ENCODE peak calls at places on chromosomes 16 and 17, in four cellular contexts. B is fibroblast of mammary gland, Y is B cell, N is mesothelial cell of epicardium. Q is an unnamed sample.
A peak's percentile ranks its signal among the peaks of the same experiment; 100 is the strongest.

GRCh38 chr16:54121539-54122295 is 164.9 kb downstream of the IRX3 start:
- DNase-seq in B (no peak), Y (no peak), N (no peak), Q (no peak)

GRCh38 chr17:16040710-16041251 is 41.2 kb downstream of the TTC19 start:
- DNase-seq in N (no peak), Y (no peak), B (peak; percentile 81), Q (no peak)

GRCh38 chr17:50055426-50056216 is at the start of gene ITGA3:
- DNase-seq in Y (peak; percentile 71), N (peak; percentile 84), B (peak; percentile 84), Q (peak; percentile 72)

GRCh38 chr17:65588194-65588808 is 26.9 kb upstream of the AXIN2 start:
- DNase-seq in B (no peak), Y (no peak), N (no peak), Q (no peak)

GRCh38 chr17:58283674-58284612 is 3.2 kb upstream of the MPO start:
- DNase-seq in B (no peak), N (no peak), Y (no peak), Q (no peak)

GRCh38 chr16:15487336-15488284 is 53.2 kb downstream of the BMERB1 start:
- DNase-seq in B (no peak), Y (no peak), N (no peak), Q (no peak)

GRCh38 chr16:84007946-84008345 is 34.6 kb downstream of the SLC38A8 start:
- DNase-seq in B (no peak), N (no peak), Y (no peak), Q (no peak)

GRCh38 chr17:2883544-2884203 is 87.4 kb downstream of the RAP1GAP2 start:
- DNase-seq in Y (no peak), B (peak; percentile 76), N (no peak), Q (peak; percentile 77)

GRCh38 chr16:17318200-17318599 is 152.6 kb downstream of the XYLT1 start:
- DNase-seq in B (peak; percentile 79), Y (no peak), N (no peak), Q (no peak)

GRCh38 chr17:68622423-68622822 is 21.3 kb upstream of the FAM20A start:
- DNase-seq in B (no peak), Y (no peak), N (no peak), Q (no peak)

GRCh38 chr16:29821663-29822115 is 1.4 kb downstream of the MVP start:
- DNase-seq in Y (no peak), B (peak; percentile 87), N (no peak), Q (no peak)

GRCh38 chr16:54442864-54443263 is 156.3 kb upstream of the IRX3 start:
- DNase-seq in Y (no peak), N (no peak), B (no peak), Q (no peak)

GRCh38 chr16:25048146-25048618 is 33.0 kb upstream of the ARHGAP17 start:
- DNase-seq in N (no peak), B (no peak), Y (no peak), Q (no peak)

GRCh38 chr16:8898660-8899318 is 16.6 kb downstream of the LITAFD start:
- DNase-seq in Y (no peak), N (no peak), B (no peak), Q (no peak)

GRCh38 chr16:8900343-8900742 is 18.2 kb downstream of the LITAFD start:
- DNase-seq in N (no peak), Y (no peak), B (no peak), Q (no peak)

GRCh38 chr16:8903004-8903403 is 20.9 kb downstream of the LITAFD start:
- DNase-seq in N (no peak), B (no peak), Y (no peak), Q (no peak)

GRCh38 chr16:8901318-8901861 is 19.2 kb downstream of the LITAFD start:
- DNase-seq in Y (no peak), N (no peak), B (no peak), Q (no peak)

DNA sequence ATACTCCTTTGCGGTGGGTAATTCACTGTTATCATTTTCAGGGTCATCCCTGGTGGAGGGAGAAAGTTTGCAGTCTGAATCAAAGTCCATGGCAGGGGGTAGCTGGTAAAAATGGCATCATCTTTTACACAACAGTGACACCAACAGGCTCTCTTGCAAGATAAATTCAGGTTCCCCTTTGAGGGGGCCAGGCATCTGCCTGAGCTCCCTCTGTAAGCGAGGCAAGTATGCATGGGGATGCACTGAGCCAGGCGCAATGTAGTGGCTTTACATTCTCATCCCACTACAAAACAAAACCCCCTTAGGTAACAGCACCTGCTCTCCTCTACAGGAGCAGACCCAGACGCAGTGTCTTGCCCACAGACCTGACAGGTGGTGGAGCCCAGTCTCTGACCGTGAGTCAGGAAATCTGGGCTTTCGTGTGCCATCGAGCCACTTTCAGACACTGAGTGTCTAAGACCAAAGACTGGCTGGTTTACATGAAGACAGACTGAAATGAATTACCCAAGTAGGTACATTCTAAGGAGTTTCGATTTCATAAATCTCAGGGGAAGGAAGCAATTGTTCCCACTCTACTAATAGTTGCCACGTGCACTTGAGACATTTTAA is 17.7 kb downstream of the LITAFD start:
- DNase-seq in B (no peak), Y (no peak), N (no peak), Q (no peak)
- TF ChIP-seq CTCF in B (no peak), Y (no peak), N (no peak), Q (no peak)

GRCh38 chr16:69494993-69495392 is 70.6 kb downstream of the CYB5B start:
- DNase-seq in B (peak; percentile 28), Y (no peak), N (no peak), Q (no peak)
- TF ChIP-seq CTCF in B (peak; percentile 30), Y (no peak), N (no peak), Q (peak; percentile 14)

DNA sequence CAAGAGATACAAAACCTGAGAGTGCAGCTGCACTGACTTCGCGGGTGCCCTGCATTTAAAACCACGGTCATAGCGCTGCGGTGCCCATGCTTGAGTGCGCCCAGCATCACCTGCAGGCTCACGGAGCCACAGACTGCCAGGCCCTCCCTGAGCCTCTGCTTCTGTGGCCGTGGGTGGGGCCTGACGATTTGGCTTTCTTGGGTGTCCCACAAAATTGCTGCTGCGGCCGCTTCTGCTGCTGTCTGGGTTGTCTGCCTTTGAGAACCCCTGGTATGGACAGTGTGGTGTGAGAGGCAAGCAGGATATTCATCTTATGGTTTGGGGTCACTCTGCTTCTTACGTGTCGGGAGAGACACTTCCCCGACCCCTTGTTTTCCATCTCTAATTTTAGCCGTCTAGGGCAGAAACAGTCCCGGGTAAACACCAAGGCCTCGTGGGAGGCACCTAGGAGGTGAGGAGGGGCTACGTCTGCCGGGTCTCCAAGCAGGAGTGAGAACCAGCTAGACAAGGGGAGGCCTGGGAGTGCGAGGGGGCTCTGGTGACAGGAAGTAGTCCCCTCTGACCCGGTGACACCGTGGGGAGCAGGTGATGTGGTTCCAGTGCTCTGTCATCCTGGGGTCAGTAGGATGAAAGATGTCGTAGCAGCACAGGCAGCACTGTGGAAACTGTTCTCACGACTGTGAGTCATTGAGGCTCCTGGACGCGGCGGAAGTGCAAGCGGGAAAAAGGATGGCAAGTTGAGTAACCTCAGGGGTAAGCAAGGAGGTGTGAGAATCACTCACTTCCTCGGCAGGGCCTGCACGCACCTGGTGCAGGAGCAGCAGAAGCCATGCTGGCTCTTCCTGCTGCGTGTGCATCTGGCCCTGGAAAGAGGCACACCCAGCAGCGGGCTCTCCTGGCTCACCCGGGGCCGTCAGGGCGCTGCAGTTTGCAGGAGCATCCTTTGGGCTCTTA is 176.3 kb downstream of the RPTOR start:
- DNase-seq in Y (no peak), N (no peak), B (peak; percentile 89), Q (no peak)
- TF ChIP-seq CTCF in Y (no peak), N (no peak), B (no peak), Q (no peak)

GRCh38 chr16:85550422-85551318 is 62.5 kb upstream of the GSE1 start:
- DNase-seq in N (no peak), B (no peak), Y (no peak), Q (no peak)
- TF ChIP-seq CTCF in N (no peak), B (no peak), Y (no peak), Q (no peak)

GRCh38 chr16:75621170-75621477 is 2.0 kb downstream of the ADAT1 start:
- DNase-seq in B (peak; percentile 47), Y (no peak), N (no peak), Q (no peak)
- TF ChIP-seq CTCF in B (peak; percentile 50), Y (no peak), N (no peak), Q (peak; percentile 49)

Q was measured in D721Med.